ENCODE peak calls at places on chromosomes 13 and 19, in seven cellular contexts. One of them, this sample, is unnamed.

GRCh38 chr13:75417006-75417384 is 65.0 kb downstream of the TBC1D4 start:
- DNase-seq in transverse colon: no peak
- DNase-seq in heart left ventricle: no peak
- DNase-seq in upper lobe of left lung: no peak
- DNase-seq in body of pancreas: no peak
- DNase-seq in tibial nerve: no peak
- DNase-seq in esophagus squamous epithelium: no peak
- DNase-seq in this sample: peak

GRCh38 chr13:37597477-37597876 is 1.1 kb downstream of the POSTN start:
- DNase-seq in transverse colon: no peak
- DNase-seq in heart left ventricle: no peak
- DNase-seq in upper lobe of left lung: no peak
- DNase-seq in body of pancreas: no peak
- DNase-seq in tibial nerve: no peak
- DNase-seq in esophagus squamous epithelium: no peak
- DNase-seq in this sample: no peak

GRCh38 chr13:52851153-52851962 is 2.9 kb upstream of the PCDH8 start:
- DNase-seq in transverse colon: peak
- DNase-seq in heart left ventricle: peak
- DNase-seq in upper lobe of left lung: peak
- DNase-seq in body of pancreas: peak
- DNase-seq in tibial nerve: no peak
- DNase-seq in esophagus squamous epithelium: no peak
- DNase-seq in this sample: peak

GRCh38 chr19:20928371-20928770 is 5.3 kb downstream of the ZNF85 start:
- DNase-seq in transverse colon: no peak
- DNase-seq in heart left ventricle: no peak
- DNase-seq in upper lobe of left lung: no peak
- DNase-seq in body of pancreas: no peak
- DNase-seq in tibial nerve: no peak
- DNase-seq in esophagus squamous epithelium: no peak
- DNase-seq in this sample: no peak

GRCh38 chr13:105608132-105608531 is 927.3 kb downstream of the EFNB2 start:
- DNase-seq in transverse colon: no peak
- DNase-seq in heart left ventricle: no peak
- DNase-seq in upper lobe of left lung: no peak
- DNase-seq in body of pancreas: no peak
- DNase-seq in tibial nerve: no peak
- DNase-seq in esophagus squamous epithelium: no peak
- DNase-seq in this sample: no peak

GRCh38 chr13:58397596-58398387 is 766.2 kb downstream of the PCDH17 start:
- DNase-seq in transverse colon: no peak
- DNase-seq in heart left ventricle: peak
- DNase-seq in upper lobe of left lung: peak
- DNase-seq in body of pancreas: no peak
- DNase-seq in tibial nerve: no peak
- DNase-seq in esophagus squamous epithelium: no peak
- DNase-seq in this sample: no peak

GRCh38 chr13:38879278-38879677 is 111.4 kb downstream of the STOML3 start:
- DNase-seq in transverse colon: no peak
- DNase-seq in heart left ventricle: no peak
- DNase-seq in upper lobe of left lung: no peak
- DNase-seq in body of pancreas: no peak
- DNase-seq in tibial nerve: no peak
- DNase-seq in esophagus squamous epithelium: no peak
- DNase-seq in this sample: no peak

GRCh38 chr13:45416521-45417125 is 1.6 kb downstream of the SLC25A30 start:
- DNase-seq in transverse colon: no peak
- DNase-seq in heart left ventricle: no peak
- DNase-seq in upper lobe of left lung: no peak
- DNase-seq in body of pancreas: no peak
- DNase-seq in tibial nerve: no peak
- DNase-seq in esophagus squamous epithelium: no peak
- DNase-seq in this sample: peak

GRCh38 chr19:55647732-55648656 is at the start of gene CCDC106:
- DNase-seq in transverse colon: peak
- DNase-seq in heart left ventricle: peak
- DNase-seq in upper lobe of left lung: peak
- DNase-seq in body of pancreas: peak
- DNase-seq in tibial nerve: no peak
- DNase-seq in esophagus squamous epithelium: no peak
- DNase-seq in this sample: peak

GRCh38 chr13:77836423-77836822 is 82.2 kb downstream of the EDNRB start:
- DNase-seq in transverse colon: no peak
- DNase-seq in heart left ventricle: no peak
- DNase-seq in upper lobe of left lung: no peak
- DNase-seq in body of pancreas: peak
- DNase-seq in tibial nerve: no peak
- DNase-seq in esophagus squamous epithelium: no peak
- DNase-seq in this sample: peak

GRCh38 chr13:49649244-49649962 is 21.1 kb downstream of the ARL11 start:
- DNase-seq in transverse colon: no peak
- DNase-seq in heart left ventricle: no peak
- DNase-seq in upper lobe of left lung: no peak
- DNase-seq in body of pancreas: no peak
- DNase-seq in tibial nerve: no peak
- DNase-seq in esophagus squamous epithelium: no peak
- DNase-seq in this sample: no peak

GRCh38 chr13:95603887-95604533 is 40.5 kb downstream of the DZIP1 start:
- DNase-seq in transverse colon: peak
- DNase-seq in heart left ventricle: no peak
- DNase-seq in upper lobe of left lung: peak
- DNase-seq in body of pancreas: peak
- DNase-seq in tibial nerve: no peak
- DNase-seq in esophagus squamous epithelium: no peak
- DNase-seq in this sample: peak

DNA sequence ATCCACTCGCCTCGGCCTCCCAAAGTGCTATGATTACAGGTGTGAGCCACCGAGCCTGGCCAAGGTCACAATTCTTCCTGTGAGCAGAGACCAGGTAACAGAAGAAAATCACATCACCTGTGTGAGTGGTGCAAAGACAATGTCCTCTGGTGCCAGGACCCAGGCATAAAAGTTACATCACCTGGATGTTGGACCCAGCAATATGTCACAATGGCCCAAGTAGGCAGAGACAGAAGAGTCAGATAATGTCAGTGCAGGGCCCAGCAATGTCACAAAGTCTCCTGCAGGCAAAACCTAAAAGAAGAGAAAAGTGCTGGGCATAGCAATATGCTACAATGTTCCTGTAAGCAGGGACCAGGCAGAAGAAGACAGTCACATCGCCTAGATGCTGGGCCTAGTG is 5.5 kb upstream of the ZNF724 start:
- DNase-seq in transverse colon: no peak
- DNase-seq in heart left ventricle: no peak
- DNase-seq in upper lobe of left lung: no peak
- DNase-seq in body of pancreas: no peak
- DNase-seq in tibial nerve: no peak
- DNase-seq in esophagus squamous epithelium: no peak
- DNase-seq in this sample: no peak
- H3K4me3 ChIP-seq in transverse colon: no peak
- H3K4me3 ChIP-seq in heart left ventricle: no peak
- H3K4me3 ChIP-seq in upper lobe of left lung: no peak
- H3K4me3 ChIP-seq in body of pancreas: no peak
- H3K4me3 ChIP-seq in tibial nerve: no peak
- H3K4me3 ChIP-seq in esophagus squamous epithelium: no peak
- H3K4me3 ChIP-seq in this sample: no peak

DNA sequence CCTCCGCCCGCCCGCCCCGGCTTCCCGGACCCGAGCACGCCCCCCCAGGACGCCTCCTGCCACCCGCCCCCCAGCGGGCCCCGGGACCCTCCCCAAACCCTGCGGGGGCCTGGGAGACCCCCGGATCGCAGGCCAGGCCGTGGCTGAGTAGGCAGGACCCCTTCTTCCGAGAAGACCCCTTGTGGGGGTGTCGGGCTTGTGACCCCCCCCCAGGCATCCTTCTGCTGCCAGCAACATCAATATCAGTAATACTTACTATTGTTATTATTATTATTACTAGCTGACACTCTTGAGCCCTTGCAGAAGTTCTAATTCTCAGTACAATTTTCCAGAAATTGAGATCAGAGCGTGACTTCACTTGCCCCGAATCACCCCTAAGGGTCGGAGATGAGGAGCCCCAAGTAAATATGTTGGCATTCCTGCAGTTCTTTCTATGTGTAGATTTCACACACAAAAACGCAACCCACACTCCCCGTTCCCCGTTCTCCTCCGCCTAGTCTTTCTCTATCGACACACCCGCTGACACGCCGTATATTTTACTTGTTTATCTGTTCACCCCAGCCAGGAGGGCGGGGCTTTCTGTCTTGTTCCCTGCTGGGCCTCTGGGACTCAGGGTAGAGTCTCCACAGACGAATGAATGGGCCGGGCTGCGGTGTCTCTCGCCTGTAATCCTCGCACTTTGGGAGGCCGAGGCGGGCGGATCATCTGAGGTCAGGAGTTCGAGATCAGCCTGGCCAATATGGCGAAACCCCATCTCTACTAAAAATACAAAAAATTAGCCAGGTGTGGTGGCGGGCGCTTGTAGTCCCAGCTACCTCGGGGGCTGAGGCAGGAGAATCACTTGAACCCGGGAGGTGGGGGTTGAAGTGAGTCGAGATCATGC is 14.7 kb downstream of the TLE5 start:
- DNase-seq in transverse colon: peak
- DNase-seq in heart left ventricle: peak
- DNase-seq in upper lobe of left lung: no peak
- DNase-seq in body of pancreas: peak
- DNase-seq in tibial nerve: peak
- DNase-seq in esophagus squamous epithelium: no peak
- DNase-seq in this sample: peak
- TF ChIP-seq POLR2A in transverse colon: peak
- TF ChIP-seq POLR2A in heart left ventricle: no peak
- TF ChIP-seq POLR2A in upper lobe of left lung: peak
- TF ChIP-seq POLR2A in body of pancreas: no peak
- TF ChIP-seq POLR2A in tibial nerve: no peak
- TF ChIP-seq POLR2A in esophagus squamous epithelium: no peak
- TF ChIP-seq POLR2A in this sample: no peak

DNA sequence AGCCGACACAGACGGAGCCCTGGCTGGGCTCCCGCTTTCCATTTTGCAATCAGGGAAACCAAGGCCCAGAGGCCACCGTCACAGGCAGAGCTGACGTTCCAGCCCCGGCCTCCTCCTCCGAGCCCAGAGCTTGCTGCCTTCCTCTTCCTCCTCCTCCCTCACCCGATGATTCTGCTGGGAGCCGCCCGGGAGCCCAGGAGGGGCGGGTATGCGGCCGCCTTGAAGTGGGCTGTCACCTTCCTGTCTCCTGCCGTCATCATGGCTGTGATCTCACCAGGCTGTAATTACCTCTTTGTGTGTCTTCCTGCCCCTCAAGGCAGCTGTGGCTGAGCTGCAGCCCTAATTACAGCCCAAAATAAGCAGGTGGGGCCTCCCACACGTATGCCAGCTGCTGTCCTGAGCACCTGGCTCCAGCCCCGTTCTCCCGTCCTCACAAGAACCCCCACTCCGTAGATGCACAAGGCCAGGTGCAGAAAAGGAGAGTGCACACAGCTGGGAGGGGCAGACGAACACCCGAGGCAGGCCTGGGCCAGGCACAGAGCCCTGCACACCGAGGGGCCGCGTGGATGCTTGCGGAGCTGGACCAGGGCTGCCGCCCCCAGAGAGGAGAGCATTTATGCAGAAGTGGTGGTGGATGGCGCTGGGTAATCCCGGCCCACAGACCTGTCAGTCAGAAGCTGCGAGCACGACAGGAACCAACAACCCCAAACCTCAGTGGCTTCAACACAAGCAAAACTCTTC is 4.0 kb downstream of the TPGS1 start:
- DNase-seq in transverse colon: peak
- DNase-seq in heart left ventricle: peak
- DNase-seq in upper lobe of left lung: peak
- DNase-seq in body of pancreas: peak
- DNase-seq in tibial nerve: no peak
- DNase-seq in esophagus squamous epithelium: no peak
- DNase-seq in this sample: peak
- H3K4me3 ChIP-seq in transverse colon: no peak
- H3K4me3 ChIP-seq in heart left ventricle: no peak
- H3K4me3 ChIP-seq in upper lobe of left lung: peak
- H3K4me3 ChIP-seq in body of pancreas: no peak
- H3K4me3 ChIP-seq in tibial nerve: no peak
- H3K4me3 ChIP-seq in esophagus squamous epithelium: peak
- H3K4me3 ChIP-seq in this sample: peak

DNA sequence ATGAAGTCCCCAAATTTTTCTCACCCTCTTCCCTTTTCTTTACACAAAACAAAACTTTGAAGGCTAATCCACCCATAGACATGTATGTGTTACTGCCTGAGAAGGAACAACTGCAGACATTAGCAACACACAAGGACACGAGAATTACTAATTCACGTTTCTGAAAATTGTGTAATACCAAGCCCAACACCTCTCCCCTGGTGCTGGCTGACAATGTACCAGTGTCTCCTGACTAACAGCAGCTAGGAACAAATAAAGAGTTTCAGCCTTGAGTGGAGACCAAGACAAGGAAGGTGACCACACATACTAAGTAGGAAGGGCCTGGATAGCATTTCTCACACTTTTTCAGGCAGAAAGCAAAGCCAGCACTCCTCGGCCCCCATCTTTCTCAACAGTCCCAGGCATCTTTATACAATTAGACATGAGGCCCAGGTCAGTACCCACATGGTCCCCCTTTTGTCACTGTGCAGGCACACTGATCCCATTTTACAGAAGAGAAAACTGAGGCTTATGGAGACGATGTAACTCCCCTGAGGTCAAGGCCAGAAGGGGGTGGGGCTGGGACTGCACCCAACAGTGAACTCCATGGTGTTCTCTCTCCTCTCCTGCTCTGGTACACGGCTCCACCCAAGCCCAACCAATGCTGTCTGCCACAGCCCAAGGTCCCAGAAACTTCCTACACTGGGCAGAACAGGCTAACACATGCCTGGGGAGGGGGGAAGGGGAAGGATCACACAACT is 8.7 kb downstream of the BRD4 start:
- DNase-seq in transverse colon: peak
- DNase-seq in heart left ventricle: peak
- DNase-seq in upper lobe of left lung: no peak
- DNase-seq in body of pancreas: peak
- DNase-seq in tibial nerve: no peak
- DNase-seq in esophagus squamous epithelium: no peak
- DNase-seq in this sample: peak
- TF ChIP-seq POLR2A in transverse colon: no peak
- TF ChIP-seq POLR2A in heart left ventricle: no peak
- TF ChIP-seq POLR2A in upper lobe of left lung: no peak
- TF ChIP-seq POLR2A in body of pancreas: no peak
- TF ChIP-seq POLR2A in tibial nerve: no peak
- TF ChIP-seq POLR2A in esophagus squamous epithelium: no peak
- TF ChIP-seq POLR2A in this sample: no peak

DNA sequence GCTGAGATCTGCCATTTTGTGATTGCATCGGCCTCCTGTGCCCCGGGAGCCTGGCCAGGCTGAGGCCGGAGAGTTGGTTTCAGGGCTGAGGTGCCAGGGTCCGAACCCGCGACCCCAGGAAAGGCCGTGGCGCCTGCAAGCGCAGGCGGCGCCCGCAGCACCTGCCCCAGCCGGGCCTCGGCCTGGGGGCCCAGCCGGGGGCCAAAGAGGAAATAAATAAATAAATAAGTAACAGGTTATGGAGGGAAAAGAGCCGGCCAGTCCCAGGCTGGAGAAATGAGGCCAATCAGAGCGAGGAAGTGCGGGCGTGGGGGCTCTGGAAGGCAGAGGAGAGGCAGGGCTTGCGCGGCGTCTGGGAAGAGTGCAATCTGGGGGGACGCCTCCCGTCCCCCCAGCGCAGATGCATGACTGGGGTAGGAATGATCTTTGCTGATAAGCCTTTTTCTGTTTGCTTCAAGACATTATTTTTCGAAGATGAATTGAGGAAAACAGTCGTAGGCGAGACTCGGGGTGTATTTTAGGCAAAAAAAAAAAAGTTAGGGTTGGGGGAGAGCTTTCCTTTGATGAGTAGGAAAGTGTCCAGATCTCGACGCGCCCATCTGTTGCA is 145.6 kb upstream of the ZNF536 start:
- DNase-seq in transverse colon: peak
- DNase-seq in heart left ventricle: no peak
- DNase-seq in upper lobe of left lung: peak
- DNase-seq in body of pancreas: no peak
- DNase-seq in tibial nerve: no peak
- DNase-seq in esophagus squamous epithelium: no peak
- DNase-seq in this sample: no peak
- H3K4me3 ChIP-seq in transverse colon: peak
- H3K4me3 ChIP-seq in heart left ventricle: peak
- H3K4me3 ChIP-seq in upper lobe of left lung: peak
- H3K4me3 ChIP-seq in body of pancreas: no peak
- H3K4me3 ChIP-seq in tibial nerve: peak
- H3K4me3 ChIP-seq in esophagus squamous epithelium: peak
- H3K4me3 ChIP-seq in this sample: no peak

This sample was measured in NB4.